ENCODE peak calls at places on chromosome 18, in four cellular contexts. N is CD4-positive, alpha-beta T cell; Q is fibroblast of lung; E is heart left ventricle. A is an unnamed sample.

GRCh38 chr18:38420611-38421010 is 855.0 kb upstream of the CELF4 start:
- DNase-seq in Q (no peak), N (no peak), E (no peak), A (no peak)

GRCh38 chr18:62402342-62402948 is 77.3 kb downstream of the TNFRSF11A start:
- DNase-seq in Q (no peak), N (no peak), E (no peak), A (no peak)

GRCh38 chr18:47677952-47678351 is 252.5 kb downstream of the SMAD2 start:
- DNase-seq in N (no peak), E (no peak), Q (no peak), A (no peak)

GRCh38 chr18:23826850-23827620 is 137.8 kb downstream of the LAMA3 start:
- DNase-seq in N (no peak), Q (no peak), E (no peak), A (no peak)

GRCh38 chr18:7950380-7951143 is 383.4 kb downstream of the PTPRM start:
- DNase-seq in N (no peak), E (no peak), Q (peak; percentile 54), A (peak; percentile 68)

GRCh38 chr18:56825312-56825711 is 174.2 kb downstream of the WDR7 start:
- DNase-seq in Q (no peak), N (no peak), E (no peak), A (no peak)

GRCh38 chr18:62975785-62976184 is 260.4 kb downstream of the PHLPP1 start:
- DNase-seq in E (no peak), N (no peak), Q (no peak), A (no peak)

GRCh38 chr18:50287028-50287440 is 458 bp downstream of the CXXC1 start:
- DNase-seq in E (peak; percentile 67), N (no peak), Q (no peak), A (no peak)

GRCh38 chr18:9519431-9519830 is 44.1 kb downstream of the RALBP1 start:
- DNase-seq in Q (no peak), E (no peak), N (no peak), A (no peak)

GRCh38 chr18:22796069-22796468 is 137.1 kb upstream of the RBBP8 start:
- DNase-seq in E (no peak), Q (no peak), N (no peak), A (no peak)

GRCh38 chr18:3855961-3856360 is 406.0 kb downstream of the TGIF1 start:
- DNase-seq in Q (no peak), E (no peak), N (no peak), A (no peak)

GRCh38 chr18:11780042-11780441 is 71.2 kb upstream of the CHMP1B start:
- DNase-seq in E (no peak), N (no peak), Q (no peak), A (no peak)

GRCh38 chr18:23311346-23312103 is 141.6 kb upstream of the RIOK3 start:
- DNase-seq in E (no peak), Q (peak; percentile 93), N (no peak), A (no peak)

GRCh38 chr18:10030816-10031541 is 117.2 kb downstream of the VAPA start:
- DNase-seq in E (no peak), Q (no peak), N (no peak), A (no peak)

GRCh38 chr18:33051397-33051796 is 278.6 kb upstream of the KLHL14 start:
- DNase-seq in N (no peak), E (no peak), Q (peak; percentile 59), A (peak; percentile 45)

GRCh38 chr18:12944724-12945123 is 3.1 kb upstream of the SEH1L start:
- DNase-seq in N (no peak), Q (no peak), E (no peak), A (no peak)

GRCh38 chr18:32114293-32114692 is 22.6 kb downstream of the RNF138 start:
- DNase-seq in N (no peak), Q (no peak), E (no peak), A (no peak)

GRCh38 chr18:56815926-56816325 is 164.8 kb downstream of the WDR7 start:
- DNase-seq in Q (no peak), E (no peak), N (no peak), A (no peak)

GRCh38 chr18:3395466-3395865 is 54.5 kb upstream of the TGIF1 start:
- DNase-seq in E (no peak), N (no peak), Q (no peak), A (no peak)

GRCh38 chr18:50079571-50080295 is 115.2 kb downstream of the MYO5B start:
- DNase-seq in N (no peak), E (peak; percentile 84), Q (no peak), A (no peak)

GRCh38 chr18:3177902-3178687 is 41.7 kb downstream of the MYOM1 start:
- DNase-seq in N (no peak), Q (peak; percentile 16), E (no peak), A (no peak)

DNA sequence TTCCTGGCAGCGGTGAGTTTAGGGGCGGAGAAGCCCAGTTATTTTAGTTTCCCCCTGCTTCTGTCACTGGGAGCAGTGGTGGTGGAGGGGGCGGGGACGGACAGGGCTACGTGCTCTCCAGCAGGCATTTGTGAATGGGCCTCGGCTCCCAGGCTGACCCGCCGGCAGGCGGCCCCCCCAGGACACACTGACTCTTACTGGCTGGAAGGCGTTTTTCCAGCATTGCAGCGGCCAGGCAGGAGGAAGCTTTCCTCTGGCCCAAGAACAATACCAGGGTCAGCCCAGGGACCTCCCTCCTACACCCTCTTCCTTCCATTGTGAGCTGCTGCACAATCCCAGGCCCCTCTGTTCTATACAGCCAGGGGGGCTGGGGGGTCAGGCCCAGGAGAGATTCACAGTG is 142.0 kb downstream of the CTIF start:
- DNase-seq in Q (no peak), N (no peak), E (peak; percentile 88), A (no peak)
- TF ChIP-seq CTCF in Q (no peak), N (no peak), E (no peak), A (no peak)

GRCh38 chr18:52345428-52345827 is 5.4 kb downstream of the DCC start:
- DNase-seq in E (no peak), N (no peak), Q (no peak), A (no peak)

GRCh38 chr18:52343731-52344340 is 3.8 kb downstream of the DCC start:
- DNase-seq in E (no peak), Q (no peak), N (no peak), A (no peak)

GRCh38 chr18:52352920-52353319 is 12.9 kb downstream of the DCC start:
- DNase-seq in N (no peak), Q (no peak), E (no peak), A (no peak)

GRCh38 chr18:52343138-52343537 is 3.1 kb downstream of the DCC start:
- DNase-seq in E (no peak), N (no peak), Q (peak; percentile 28), A (no peak)

GRCh38 chr18:52348209-52348608 is 8.2 kb downstream of the DCC start:
- DNase-seq in N (no peak), Q (no peak), E (no peak), A (peak; percentile 37)
- TF ChIP-seq CTCF in N (no peak), Q (peak; percentile 47), E (no peak), A (peak; percentile 48)

DNA sequence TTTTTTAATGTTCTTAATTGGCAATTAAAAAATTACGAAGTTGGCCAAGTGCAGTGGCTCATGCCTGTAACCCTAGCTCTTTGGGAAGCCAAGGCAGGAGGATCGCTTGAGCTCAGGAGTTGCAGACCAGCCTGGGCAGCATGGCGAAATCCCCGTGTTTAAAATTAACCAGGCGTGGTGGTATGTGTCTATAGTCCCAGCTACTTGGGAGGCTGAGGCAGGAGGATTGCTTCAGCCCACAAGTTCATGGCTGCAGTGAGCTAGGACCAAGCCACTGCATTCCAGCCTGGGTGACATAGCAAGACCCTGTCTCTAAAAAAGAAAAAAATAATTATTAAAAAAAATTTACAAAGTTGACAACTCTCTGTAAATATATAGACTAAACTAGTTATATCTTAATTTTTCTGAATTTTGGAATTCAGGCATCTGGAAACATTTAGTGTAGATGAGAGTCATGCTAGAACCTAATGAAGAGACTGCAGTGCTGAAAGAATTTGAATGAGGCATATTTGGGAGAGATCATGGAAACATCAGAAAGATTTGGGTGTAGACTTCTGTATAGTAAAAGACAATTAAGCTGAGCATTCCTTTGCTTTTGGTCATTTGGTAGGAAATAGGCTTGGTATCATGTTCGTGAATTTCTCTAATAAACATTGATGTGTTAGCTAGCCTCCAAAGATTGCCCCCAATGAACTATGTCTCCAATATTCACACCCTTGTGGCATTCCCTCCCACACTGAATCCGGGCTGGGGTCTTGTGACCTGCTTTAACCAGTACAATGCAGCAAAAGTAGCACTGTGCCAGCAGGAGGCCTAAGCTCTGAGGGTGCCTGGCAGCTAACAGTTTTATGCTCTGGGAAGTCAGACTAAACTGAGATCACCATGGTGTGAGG is 4.2 kb upstream of the ROCK1 start:
- DNase-seq in Q (peak; percentile 33), E (no peak), N (no peak), A (no peak)
- TF ChIP-seq CTCF in Q (no peak), E (no peak), N (no peak), A (no peak)

DNA sequence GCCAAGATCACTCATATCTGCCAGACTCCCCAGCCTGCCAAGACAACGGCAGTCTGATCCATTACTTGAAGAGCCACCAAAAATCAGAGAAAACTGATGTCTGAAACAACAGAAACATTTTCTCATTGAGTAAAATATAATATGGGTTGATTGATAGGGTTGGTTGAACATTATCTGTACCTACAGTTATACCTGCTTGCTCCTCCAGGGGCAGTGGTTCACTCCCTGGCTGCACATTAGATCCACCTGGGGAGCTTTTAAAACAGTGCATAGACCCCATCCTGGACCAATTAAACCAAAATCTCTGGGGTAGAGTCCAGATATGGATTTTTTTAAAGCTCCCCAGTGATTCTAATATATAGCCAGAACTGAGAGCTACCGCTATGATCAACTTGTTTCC is 43.6 kb upstream of the SLC14A2 start:
- DNase-seq in Q (no peak), N (no peak), E (no peak), A (no peak)
- TF ChIP-seq CTCF in Q (peak; percentile 30), N (no peak), E (no peak), A (no peak)

GRCh38 chr18:58997811-58998337 is 133.2 kb downstream of the ZNF532 start:
- DNase-seq in N (no peak), Q (peak; percentile 88), E (no peak), A (no peak)

GRCh38 chr18:58995663-58996062 is 131.0 kb downstream of the ZNF532 start:
- DNase-seq in Q (no peak), N (no peak), E (no peak), A (no peak)

GRCh38 chr18:59001166-59001565 is 136.5 kb downstream of the ZNF532 start:
- DNase-seq in Q (no peak), N (no peak), E (no peak), A (no peak)

GRCh38 chr18:58996131-58996632 is 131.5 kb downstream of the ZNF532 start:
- DNase-seq in E (no peak), Q (peak; percentile 80), N (no peak), A (no peak)

DNA sequence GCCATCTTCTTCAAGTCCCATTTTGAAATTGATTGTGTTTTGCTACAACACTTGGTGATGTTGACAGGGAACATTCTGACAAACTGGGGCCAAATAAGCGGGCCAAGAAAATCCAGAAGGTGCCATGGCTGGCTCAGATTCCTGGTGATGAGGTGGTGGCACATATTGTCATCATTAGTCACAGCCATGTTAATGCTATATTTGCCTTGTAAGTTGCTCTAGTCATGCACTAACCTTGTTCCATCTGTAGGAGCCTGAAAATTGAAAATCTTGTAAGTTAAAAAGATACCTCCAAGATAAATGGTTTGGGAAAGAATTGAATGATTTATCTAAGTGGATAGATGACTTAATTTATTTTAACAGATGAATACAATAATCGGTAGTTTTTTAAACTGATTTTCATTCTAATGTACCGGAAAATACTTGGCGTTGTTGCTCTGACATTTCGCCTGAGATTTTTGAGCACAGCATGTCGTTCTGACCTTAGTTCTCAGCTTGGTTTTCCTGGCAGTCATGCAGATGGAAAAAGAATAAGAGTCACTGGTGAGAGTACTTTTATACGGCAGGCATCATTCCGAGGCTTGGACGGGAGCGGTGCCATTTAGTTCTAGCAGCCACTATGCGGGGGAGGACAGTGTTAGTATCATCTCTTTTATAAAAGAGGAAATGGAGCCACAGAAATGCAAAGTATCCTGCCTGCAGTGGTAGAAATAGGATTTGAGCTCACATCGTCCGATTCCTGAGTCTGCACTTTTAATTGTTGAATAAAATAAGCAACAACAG is 133.9 kb downstream of the ZNF532 start:
- DNase-seq in N (no peak), Q (peak; percentile 44), E (peak; percentile 70), A (no peak)
- TF ChIP-seq CTCF in N (no peak), Q (no peak), E (no peak), A (no peak)